ENCODE peak calls at places on chromosomes 13 and 19, in seven cellular contexts. E is effector memory CD4-positive, alpha-beta T cell; V is mesendoderm; T is GM23248; M is Panc1; F is breast epithelium; N is adrenal gland. L is an unnamed sample.

GRCh38 chr19:33005440-33005839 is 33.4 kb downstream of the FAAP24 start:
- DNase-seq in E (no peak), V (peak; percentile 33), T (no peak), M (no peak), F (no peak), N (no peak), L (no peak)

GRCh38 chr13:31786011-31786410 is 46.7 kb downstream of the RXFP2 start:
- DNase-seq in E (no peak), V (no peak), T (peak; percentile 75), M (no peak), F (no peak), N (no peak), L (no peak)

GRCh38 chr13:91308299-91308698 is 39.2 kb upstream of the MIR17HG start:
- DNase-seq in E (no peak), V (peak; percentile 45), T (peak; percentile 13), M (no peak), F (no peak), N (no peak), L (no peak)

GRCh38 chr19:1264801-1265610 is 4.1 kb upstream of the CIRBP start:
- DNase-seq in E (no peak), V (peak; percentile 95), T (peak; percentile 95), M (no peak), F (peak; percentile 78), N (peak; percentile 92), L (no peak)

GRCh38 chr13:73167046-73167820 is 108.4 kb downstream of the KLF5 start:
- DNase-seq in E (no peak), V (no peak), T (peak; percentile 3), M (no peak), F (no peak), N (no peak), L (no peak)

GRCh38 chr19:8194528-8195275 is 14.5 kb upstream of the CERS4 start:
- DNase-seq in E (peak; percentile 49), V (no peak), T (no peak), M (no peak), F (no peak), N (no peak), L (no peak)

GRCh38 chr13:59358014-59358413 is 805.7 kb downstream of the DIAPH3 start:
- DNase-seq in E (no peak), V (peak; percentile 89), T (no peak), M (no peak), F (no peak), N (no peak), L (no peak)

GRCh38 chr19:7681336-7682174 is 922 bp downstream of the TRAPPC5 start:
- DNase-seq in E (peak; percentile 70), V (peak; percentile 95), T (peak; percentile 95), M (no peak), F (peak; percentile 80), N (peak; percentile 92), L (peak; percentile 72)

GRCh38 chr13:107271226-107271625 is 703.3 kb upstream of the ARGLU1 start:
- DNase-seq in E (no peak), V (peak; percentile 88), T (peak; percentile 49), M (no peak), F (no peak), N (no peak), L (no peak)

GRCh38 chr19:18223860-18224524 is 2.2 kb downstream of the PDE4C start:
- DNase-seq in E (no peak), V (peak; percentile 92), T (no peak), M (peak; percentile 39), F (no peak), N (peak; percentile 64), L (peak; percentile 75)

GRCh38 chr19:5563008-5563431 is 4.7 kb downstream of the TINCR start:
- DNase-seq in E (no peak), V (peak; percentile 54), T (no peak), M (no peak), F (no peak), N (no peak), L (no peak)

GRCh38 chr19:45526971-45527370 is 19.7 kb downstream of the VASP start:
- DNase-seq in E (no peak), V (no peak), T (no peak), M (no peak), F (no peak), N (no peak), L (no peak)

GRCh38 chr13:76379341-76380105 is 506.7 kb downstream of the KCTD12 start:
- DNase-seq in E (no peak), V (no peak), T (no peak), M (no peak), F (no peak), N (no peak), L (no peak)

GRCh38 chr19:45172173-45172572 is 5.9 kb downstream of the TRAPPC6A start:
- DNase-seq in E (no peak), V (no peak), T (no peak), M (no peak), F (no peak), N (no peak), L (peak; percentile 34)

GRCh38 chr13:74114202-74114601 is 20.0 kb downstream of the KLF12 start:
- DNase-seq in E (no peak), V (no peak), T (peak; percentile 81), M (no peak), F (no peak), N (no peak), L (no peak)

GRCh38 chr19:45643927-45644771 is 5.0 kb upstream of the EML2 start:
- DNase-seq in E (no peak), V (peak; percentile 23), T (no peak), M (no peak), F (no peak), N (no peak), L (no peak)

GRCh38 chr13:101925731-101926130 is 473.3 kb downstream of the ITGBL1 start:
- DNase-seq in E (no peak), V (no peak), T (no peak), M (no peak), F (no peak), N (no peak), L (no peak)

GRCh38 chr13:40789275-40790231 is at the start of gene SLC25A15:
- DNase-seq in E (peak; percentile 49), V (peak; percentile 82), T (peak; percentile 89), M (no peak), F (peak; percentile 62), N (peak; percentile 81), L (peak; percentile 92)

GRCh38 chr13:78102121-78102677 is 183.6 kb upstream of the EDNRB start:
- DNase-seq in E (no peak), V (no peak), T (peak; percentile 72), M (no peak), F (no peak), N (peak; percentile 74), L (peak; percentile 16)

GRCh38 chr13:29105779-29106178 is 285.6 kb downstream of the MTUS2 start:
- DNase-seq in E (no peak), V (peak; percentile 26), T (no peak), M (no peak), F (no peak), N (no peak), L (no peak)

GRCh38 chr19:19068659-19069509 is 5.1 kb downstream of the SLC25A42 start:
- DNase-seq in E (no peak), V (no peak), T (no peak), M (no peak), F (no peak), N (no peak), L (no peak)

GRCh38 chr13:42821437-42821836 is 40.1 kb downstream of the FAM216B start:
- DNase-seq in E (no peak), V (no peak), T (peak; percentile 87), M (no peak), F (no peak), N (no peak), L (no peak)

GRCh38 chr19:8336665-8337064 is 6.4 kb downstream of the KANK3 start:
- DNase-seq in E (no peak), V (no peak), T (no peak), M (no peak), F (no peak), N (no peak), L (no peak)

GRCh38 chr19:33450689-33451088 is 70.9 kb downstream of the PEPD start:
- DNase-seq in E (no peak), V (no peak), T (no peak), M (no peak), F (no peak), N (no peak), L (no peak)

GRCh38 chr19:12567951-12568350 is 16.7 kb upstream of the ZNF564 start:
- DNase-seq in E (no peak), V (no peak), T (peak; percentile 58), M (no peak), F (no peak), N (no peak), L (no peak)

GRCh38 chr19:15508035-15508710 is at the start of gene CYP4F22:
- DNase-seq in E (no peak), V (no peak), T (no peak), M (no peak), F (no peak), N (no peak), L (no peak)

GRCh38 chr19:37963190-37963947 is 56.4 kb downstream of the SIPA1L3 start:
- DNase-seq in E (no peak), V (no peak), T (peak; percentile 51), M (no peak), F (no peak), N (no peak), L (no peak)

GRCh38 chr19:49761625-49762311 is 1.3 kb downstream of the TSKS start:
- DNase-seq in E (no peak), V (peak; percentile 82), T (peak; percentile 86), M (no peak), F (no peak), N (no peak), L (no peak)
- H3K4me3 ChIP-seq in E (no peak overlapping the region), V (no peak overlapping the region), T (no peak overlapping the region), M (no peak overlapping the region), F (no peak overlapping the region), N (no peak overlapping the region), L (no peak overlapping the region)

DNA sequence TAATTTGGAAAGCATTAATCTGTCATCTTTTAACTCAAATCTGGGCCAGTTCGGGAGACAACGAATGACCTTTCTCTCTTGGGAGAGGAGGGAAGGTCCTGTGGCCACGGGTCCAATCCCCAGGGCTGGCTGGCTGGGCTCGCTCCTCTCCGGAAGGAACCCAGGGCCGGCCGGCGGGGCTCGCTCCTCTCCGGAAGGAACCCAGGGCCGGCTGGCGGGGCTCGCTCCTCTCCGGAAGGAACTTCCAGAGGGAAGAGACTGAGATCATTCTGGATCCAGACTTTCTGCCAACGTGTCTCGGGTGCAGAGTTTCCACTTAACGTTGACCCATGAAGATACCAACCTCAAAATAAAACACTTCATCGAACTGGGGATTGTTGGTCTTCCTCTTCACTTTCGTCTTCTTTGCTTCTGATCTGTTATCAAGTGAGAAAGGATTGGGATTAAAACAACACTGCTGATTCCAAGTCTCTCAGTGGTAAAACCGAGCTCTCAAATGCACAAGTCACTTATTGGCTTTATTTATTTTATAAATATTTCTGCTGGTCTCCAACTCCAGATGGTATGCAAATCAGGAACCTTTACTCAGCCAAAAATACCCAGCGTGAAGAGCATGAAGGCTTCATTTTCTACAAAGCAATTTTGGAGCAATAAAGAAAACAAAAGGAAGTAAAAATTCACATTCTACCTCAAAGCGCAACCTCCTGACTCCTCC is 53.3 kb upstream of the C13orf46 start:
- DNase-seq in E (no peak), V (no peak), T (no peak), M (no peak), F (no peak), N (no peak), L (no peak)
- H3K27ac ChIP-seq in E (no peak overlapping the region), V (no peak overlapping the region), T (no peak overlapping the region), M (no peak overlapping the region), F (peak overlapping the region; percentile 20), N (peak overlapping the region; percentile 35), L (no peak overlapping the region)

GRCh38 chr19:56097776-56098175 is 23.3 kb downstream of the ZNF787 start:
- DNase-seq in E (no peak), V (no peak), T (no peak), M (no peak), F (no peak), N (no peak), L (no peak)
- H3K36me3 ChIP-seq in E (peaks cover 26% of the 10 kb centered on the region), V (peaks cover 4% of the 10 kb centered on the region), T (no peaks in the 10 kb centered on the region), M (peaks cover 6% of the 10 kb centered on the region), F (no peaks in the 10 kb centered on the region), N (peaks cover 17% of the 10 kb centered on the region), L (peaks cover 4% of the 10 kb centered on the region)

GRCh38 chr13:110664074-110664473 is 41.8 kb downstream of the CARS2 start:
- DNase-seq in E (no peak), V (no peak), T (no peak), M (no peak), F (no peak), N (peak; percentile 44), L (no peak)
- H3K4me3 ChIP-seq in E (no peak overlapping the region), V (no peak overlapping the region), T (no peak overlapping the region), M (no peak overlapping the region), F (no peak overlapping the region), N (no peak overlapping the region), L (no peak overlapping the region)